ENCODE peak calls at places on chromosome 3, in five cellular contexts. N is RWPE1; P is CD4-positive, alpha-beta T cell; U is GM10248; G is astrocyte of the cerebellum. I is an unnamed sample.

GRCh38 chr3:59245879-59246501 is 196.2 kb upstream of the CFAP20DC start:
- DNase-seq in N (no peak), P (no peak), U (no peak), G (peak; percentile 53), I (peak; percentile 62)

GRCh38 chr3:139953131-139953910 is 18.3 kb downstream of the CLSTN2 start:
- DNase-seq in N (peak; percentile 56), P (no peak), U (no peak), G (no peak), I (no peak)

GRCh38 chr3:43153189-43154083 is 47.6 kb upstream of the POMGNT2 start:
- DNase-seq in N (no peak), P (no peak), U (no peak), G (no peak), I (peak; percentile 75)

GRCh38 chr3:184145881-184146280 is 9.3 kb upstream of the DVL3 start:
- DNase-seq in N (no peak), P (no peak), U (no peak), G (no peak), I (no peak)

GRCh38 chr3:119469378-119470189 is 821 bp downstream of the POGLUT1 start:
- DNase-seq in N (peak; percentile 11), P (no peak), U (peak; percentile 25), G (no peak), I (no peak)

GRCh38 chr3:149576071-149576564 is 81.7 kb downstream of the WWTR1 start:
- DNase-seq in N (peak; percentile 83), P (no peak), U (no peak), G (peak; percentile 93), I (peak; percentile 92)

GRCh38 chr3:195001961-195002861 is 268.7 kb downstream of the XXYLT1 start:
- DNase-seq in N (peak; percentile 77), P (peak; percentile 5), U (peak; percentile 74), G (no peak), I (no peak)

GRCh38 chr3:159482241-159483031 is 506.2 kb upstream of the IL12A start:
- DNase-seq in N (no peak), P (no peak), U (no peak), G (no peak), I (no peak)

GRCh38 chr3:156483426-156483825 is 71.5 kb downstream of the SSR3 start:
- DNase-seq in N (peak; percentile 75), P (no peak), U (peak; percentile 33), G (peak; percentile 62), I (peak; percentile 19)

GRCh38 chr3:100737334-100737733 is 28.0 kb downstream of the TFG start:
- DNase-seq in N (peak; percentile 12), P (no peak), U (no peak), G (peak; percentile 26), I (no peak)

GRCh38 chr3:128846501-128846900 is 32.9 kb upstream of the ACAD9 start:
- DNase-seq in N (no peak), P (no peak), U (no peak), G (no peak), I (no peak)

GRCh38 chr3:72655151-72655551 is 193.1 kb downstream of the SHQ1 start:
- DNase-seq in N (no peak), P (no peak), U (no peak), G (peak; percentile 54), I (no peak)

GRCh38 chr3:32778389-32778788 is 39.4 kb upstream of the TRIM71 start:
- DNase-seq in N (no peak), P (no peak), U (no peak), G (no peak), I (no peak)

GRCh38 chr3:45537596-45537959 is 57.0 kb upstream of the LIMD1 start:
- DNase-seq in N (no peak), P (no peak), U (no peak), G (no peak), I (no peak)

GRCh38 chr3:10927551-10927950 is 65.0 kb upstream of the SLC6A1 start:
- DNase-seq in N (no peak), P (no peak), U (no peak), G (no peak), I (no peak)

GRCh38 chr3:73786346-73786807 is 161.6 kb upstream of the PDZRN3 start:
- DNase-seq in N (peak; percentile 30), P (no peak), U (no peak), G (peak; percentile 72), I (peak; percentile 64)

GRCh38 chr3:194472290-194472920 is 14.4 kb downstream of the ATP13A3 start:
- DNase-seq in N (peak; percentile 50), P (no peak), U (peak; percentile 23), G (peak; percentile 63), I (peak; percentile 54)

GRCh38 chr3:134407247-134407640 is 33.0 kb upstream of the AMOTL2 start:
- DNase-seq in N (no peak), P (no peak), U (no peak), G (no peak), I (no peak)

GRCh38 chr3:35187908-35188307 is 451.4 kb upstream of the ARPP21 start:
- DNase-seq in N (no peak), P (no peak), U (no peak), G (no peak), I (no peak)

GRCh38 chr3:195752538-195753331 is 32.0 kb downstream of the MUC20 start:
- DNase-seq in N (no peak), P (no peak), U (no peak), G (no peak), I (no peak)

GRCh38 chr3:9951962-9952805 is at the start of gene PRRT3:
- DNase-seq in N (peak; percentile 39), P (peak; percentile 53), U (peak; percentile 83), G (no peak), I (no peak)

GRCh38 chr3:139940622-139941021 is 5.6 kb downstream of the CLSTN2 start:
- DNase-seq in N (no peak), P (no peak), U (no peak), G (no peak), I (no peak)

GRCh38 chr3:38136807-38137614 is at the start of gene ACAA1:
- DNase-seq in N (peak; percentile 93), P (peak; percentile 95), U (peak; percentile 98), G (peak; percentile 98), I (peak; percentile 97)

GRCh38 chr3:163468531-163469335 is 1609.6 kb downstream of the SI start:
- DNase-seq in N (no peak), P (no peak), U (no peak), G (no peak), I (no peak)

GRCh38 chr3:80785875-80786274 is 975.6 kb downstream of the GBE1 start:
- DNase-seq in N (no peak), P (no peak), U (no peak), G (no peak), I (no peak)

GRCh38 chr3:80788914-80789313 is 972.5 kb downstream of the GBE1 start:
- DNase-seq in N (no peak), P (no peak), U (no peak), G (no peak), I (no peak)

DNA sequence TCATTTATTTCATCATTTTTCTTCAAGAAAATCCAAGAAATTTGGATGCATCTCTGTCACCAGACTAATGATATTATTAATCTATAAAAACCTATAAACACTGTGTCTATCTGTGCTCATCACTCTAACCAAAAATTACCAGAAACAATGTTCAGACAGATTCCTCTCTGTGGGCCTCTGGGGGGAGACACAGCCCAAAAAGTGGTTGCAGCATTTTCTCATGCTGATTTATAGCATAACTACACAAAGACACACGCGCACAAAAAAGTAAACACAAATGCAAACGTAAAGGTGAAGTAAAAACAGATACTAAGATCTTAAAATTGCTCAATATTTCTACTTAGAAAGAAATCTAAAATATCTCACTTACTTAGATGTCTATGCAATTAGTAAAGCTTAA is 976.0 kb downstream of the GBE1 start:
- DNase-seq in N (no peak), P (no peak), U (no peak), G (no peak), I (no peak)
- TF ChIP-seq CTCF in N (no peak), P (no peak), U (no peak), G (peak; percentile 19), I (no peak)

DNA sequence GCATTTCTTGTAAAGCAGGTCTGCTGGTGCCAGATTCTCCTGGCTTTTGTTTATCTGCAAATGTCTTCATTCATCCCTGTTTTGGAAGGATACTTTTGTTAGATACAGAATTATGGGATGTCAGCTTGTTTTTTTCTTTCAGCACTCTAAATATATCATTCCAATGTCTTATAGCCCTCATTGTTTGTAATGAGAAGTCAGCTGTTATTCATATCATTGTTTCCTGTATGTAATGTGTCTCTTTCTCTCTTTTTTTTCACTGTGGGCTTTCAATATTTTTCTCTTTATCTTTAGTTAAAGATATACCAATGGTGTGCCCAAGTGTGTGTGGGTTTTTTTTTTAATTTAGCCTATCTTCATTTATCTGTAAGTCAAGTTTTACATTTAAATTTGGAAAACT is 65.6 kb upstream of the DCP1A start:
- DNase-seq in N (no peak), P (no peak), U (no peak), G (no peak), I (no peak)
- TF ChIP-seq CTCF in N (no peak), P (no peak), U (no peak), G (no peak), I (no peak)

GRCh38 chr3:190340071-190340470 is 17.8 kb upstream of the CLDN1 start:
- DNase-seq in N (no peak), P (no peak), U (no peak), G (no peak), I (no peak)

GRCh38 chr3:190338717-190339116 is 16.5 kb upstream of the CLDN1 start:
- DNase-seq in N (peak; percentile 41), P (no peak), U (no peak), G (no peak), I (no peak)

GRCh38 chr3:190333961-190334360 is 11.7 kb upstream of the CLDN1 start:
- DNase-seq in N (no peak), P (no peak), U (no peak), G (no peak), I (no peak)

GRCh38 chr3:190336516-190337189 is 14.4 kb upstream of the CLDN1 start:
- DNase-seq in N (no peak), P (no peak), U (no peak), G (no peak), I (no peak)

DNA sequence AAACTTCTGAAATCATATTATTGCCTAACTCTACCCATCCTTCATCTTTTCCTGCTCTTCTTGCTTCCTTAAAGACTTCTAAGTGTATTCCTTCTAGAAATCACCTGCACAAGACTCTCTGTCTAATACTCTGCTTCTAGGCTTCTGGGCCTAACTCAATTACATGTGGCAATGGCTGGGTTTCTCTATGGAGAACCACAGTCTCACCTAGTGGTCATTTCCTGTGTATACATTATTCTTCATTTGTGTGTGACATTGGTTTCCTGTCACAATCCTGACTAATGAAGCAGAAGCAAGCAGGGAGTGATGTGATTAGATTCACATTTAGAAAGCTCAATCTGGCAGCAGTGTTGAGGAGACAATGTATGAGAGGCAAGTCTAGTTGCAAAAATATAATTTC is 16.9 kb upstream of the CLDN1 start:
- DNase-seq in N (no peak), P (no peak), U (no peak), G (no peak), I (no peak)
- TF ChIP-seq CTCF in N (no peak), P (no peak), U (peak; percentile 13), G (no peak), I (no peak)

DNA sequence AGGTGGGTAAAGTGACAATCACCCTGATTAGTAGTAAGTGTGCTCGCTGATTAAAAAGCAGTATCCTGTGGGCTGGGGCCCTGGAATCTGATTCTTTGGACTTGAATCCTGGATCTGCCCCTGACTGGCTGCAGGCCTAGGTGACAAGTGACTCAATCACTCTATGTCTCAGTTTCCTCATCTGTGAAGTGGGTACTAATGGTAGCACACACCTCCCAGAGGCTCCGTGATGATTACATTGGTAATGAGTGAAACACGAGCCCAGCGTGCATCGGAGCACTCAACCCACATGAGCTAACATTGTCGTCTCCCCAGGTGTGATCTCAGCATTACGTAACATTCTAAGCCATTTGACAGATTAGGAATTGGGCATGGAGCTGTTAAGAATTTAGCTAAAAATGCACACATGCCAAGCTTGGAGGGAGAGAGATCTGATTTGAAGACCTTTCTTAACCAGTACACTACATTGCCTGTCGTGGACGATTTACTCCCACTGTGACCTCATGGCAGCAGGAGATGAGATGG is 32.2 kb downstream of the MGLL start:
- DNase-seq in N (no peak), P (no peak), U (no peak), G (no peak), I (no peak)
- TF ChIP-seq CTCF in N (no peak), P (no peak), U (no peak), G (no peak), I (no peak)

I was measured in AG09319.